ENCODE peak calls at places on chromosomes 6 and 20, in six cellular contexts. Y is omental fat pad, O is hypothalamus, K is RPMI7951, V is right cardiac atrium, H is hepatic stellate cell. T is an unnamed sample.

GRCh38 chr20:52031574-52032303 is 159.8 kb downstream of the ZFP64 start:
- DNase-seq in Y (no peak), O (no peak), K (peak; percentile 78), V (no peak), H (peak; percentile 43), T (no peak)

GRCh38 chr6:30876039-30876730 is 8.1 kb upstream of the DDR1 start:
- DNase-seq in Y (no peak), O (no peak), K (peak; percentile 88), V (no peak), H (no peak), T (no peak)

GRCh38 chr6:146856296-146856695 is 257.5 kb downstream of the ADGB start:
- DNase-seq in Y (no peak), O (no peak), K (no peak), V (no peak), H (no peak), T (no peak)

GRCh38 chr20:35269055-35269781 is 8.7 kb downstream of the MMP24OS start:
- DNase-seq in Y (no peak), O (no peak), K (peak; percentile 64), V (peak; percentile 78), H (peak; percentile 87), T (peak; percentile 76)

GRCh38 chr6:127762284-127762683 is 138.6 kb downstream of the THEMIS start:
- DNase-seq in Y (no peak), O (no peak), K (no peak), V (no peak), H (no peak), T (no peak)

GRCh38 chr6:81900616-81901015 is 148.1 kb upstream of the TENT5A start:
- DNase-seq in Y (no peak), O (no peak), K (no peak), V (no peak), H (no peak), T (no peak)

GRCh38 chr6:42627674-42628073 is 63.8 kb downstream of the UBR2 start:
- DNase-seq in Y (no peak), O (no peak), K (no peak), V (no peak), H (no peak), T (no peak)

GRCh38 chr6:84916704-84917103 is 152.3 kb upstream of the TBX18 start:
- DNase-seq in Y (no peak), O (no peak), K (no peak), V (no peak), H (no peak), T (no peak)

GRCh38 chr20:25622450-25623224 is 1.2 kb downstream of the NANP start:
- DNase-seq in Y (no peak), O (no peak), K (no peak), V (no peak), H (peak; percentile 8), T (no peak)

GRCh38 chr6:84052204-84052882 is 18.8 kb downstream of the MRAP2 start:
- DNase-seq in Y (no peak), O (no peak), K (peak; percentile 75), V (peak; percentile 91), H (peak; percentile 19), T (peak; percentile 84)